ENCODE peak calls at places on chromosomes 4 and X, in seven cellular contexts. One of them, this sample, is unnamed.

GRCh38 chr4:8101213-8101781 is 57.3 kb downstream of the ABLIM2 start:
- DNase-seq in T-cell: no peak
- DNase-seq in T-helper 9 cell: no peak
- DNase-seq in epithelial cell of proximal tubule: peak; percentile 61
- DNase-seq in fibroblast of the conjunctiva: peak; percentile 12
- DNase-seq in activated naive CD8-positive, alpha-beta T cell treated with anti-CD3 and anti-CD28 coated beads, Interleukin-2, amount 50 U/mL, for 16 hours: no peak
- DNase-seq in AML-193: no peak
- DNase-seq in this sample: no peak

GRCh38 chr4:183262776-183263100 is 57.3 kb downstream of the CLDN22 start:
- DNase-seq in T-cell: no peak
- DNase-seq in epithelial cell of proximal tubule: no peak
- DNase-seq in activated naive CD8-positive, alpha-beta T cell treated with anti-CD3 and anti-CD28 coated beads, Interleukin-2, amount 50 U/mL, for 16 hours: no peak
- DNase-seq in fibroblast of the conjunctiva: no peak
- DNase-seq in AML-193: no peak
- DNase-seq in T-helper 9 cell: no peak
- DNase-seq in this sample: no peak

GRCh38 chrX:100207331-100208024 is 202.6 kb downstream of the PCDH19 start:
- DNase-seq in T-cell: no peak
- DNase-seq in AML-193: no peak
- DNase-seq in activated naive CD8-positive, alpha-beta T cell treated with anti-CD3 and anti-CD28 coated beads, Interleukin-2, amount 50 U/mL, for 16 hours: no peak
- DNase-seq in epithelial cell of proximal tubule: no peak
- DNase-seq in T-helper 9 cell: no peak
- DNase-seq in fibroblast of the conjunctiva: no peak
- DNase-seq in this sample: no peak

GRCh38 chr4:51845055-51845426 is 2.1 kb downstream of the DCUN1D4 start:
- DNase-seq in AML-193: no peak
- DNase-seq in epithelial cell of proximal tubule: no peak
- DNase-seq in fibroblast of the conjunctiva: no peak
- DNase-seq in T-cell: no peak
- DNase-seq in activated naive CD8-positive, alpha-beta T cell treated with anti-CD3 and anti-CD28 coated beads, Interleukin-2, amount 50 U/mL, for 16 hours: no peak
- DNase-seq in T-helper 9 cell: no peak
- DNase-seq in this sample: no peak

GRCh38 chr4:74365761-74366160 is 816 bp downstream of the EREG start:
- DNase-seq in T-helper 9 cell: no peak
- DNase-seq in T-cell: no peak
- DNase-seq in epithelial cell of proximal tubule: no peak
- DNase-seq in AML-193: no peak
- DNase-seq in activated naive CD8-positive, alpha-beta T cell treated with anti-CD3 and anti-CD28 coated beads, Interleukin-2, amount 50 U/mL, for 16 hours: no peak
- DNase-seq in fibroblast of the conjunctiva: peak; percentile 10
- DNase-seq in this sample: no peak

GRCh38 chrX:71515039-71515398 is 17.9 kb upstream of the OGT start:
- DNase-seq in activated naive CD8-positive, alpha-beta T cell treated with anti-CD3 and anti-CD28 coated beads, Interleukin-2, amount 50 U/mL, for 16 hours: no peak
- DNase-seq in fibroblast of the conjunctiva: peak; percentile 39
- DNase-seq in T-helper 9 cell: no peak
- DNase-seq in AML-193: no peak
- DNase-seq in epithelial cell of proximal tubule: no peak
- DNase-seq in T-cell: no peak
- DNase-seq in this sample: no peak

GRCh38 chr4:118280501-118281218 is 72.1 kb downstream of the PRSS12 start:
- DNase-seq in T-cell: peak; percentile 16
- DNase-seq in AML-193: peak; percentile 49
- DNase-seq in epithelial cell of proximal tubule: peak; percentile 54
- DNase-seq in fibroblast of the conjunctiva: peak; percentile 74
- DNase-seq in T-helper 9 cell: peak; percentile 9
- DNase-seq in activated naive CD8-positive, alpha-beta T cell treated with anti-CD3 and anti-CD28 coated beads, Interleukin-2, amount 50 U/mL, for 16 hours: no peak
- DNase-seq in this sample: peak; percentile 24

GRCh38 chrX:153902388-153902787 is 2.1 kb upstream of the AVPR2 start:
- DNase-seq in fibroblast of the conjunctiva: no peak
- DNase-seq in activated naive CD8-positive, alpha-beta T cell treated with anti-CD3 and anti-CD28 coated beads, Interleukin-2, amount 50 U/mL, for 16 hours: no peak
- DNase-seq in T-cell: no peak
- DNase-seq in AML-193: no peak
- DNase-seq in epithelial cell of proximal tubule: no peak
- DNase-seq in T-helper 9 cell: no peak
- DNase-seq in this sample: no peak

GRCh38 chr4:3124070-3124767 is 49.7 kb downstream of the HTT start:
- DNase-seq in T-cell: no peak
- DNase-seq in epithelial cell of proximal tubule: no peak
- DNase-seq in AML-193: no peak
- DNase-seq in fibroblast of the conjunctiva: no peak
- DNase-seq in activated naive CD8-positive, alpha-beta T cell treated with anti-CD3 and anti-CD28 coated beads, Interleukin-2, amount 50 U/mL, for 16 hours: no peak
- DNase-seq in T-helper 9 cell: no peak
- DNase-seq in this sample: no peak

GRCh38 chr4:19857405-19857804 is 394.3 kb upstream of the SLIT2 start:
- DNase-seq in fibroblast of the conjunctiva: no peak
- DNase-seq in T-cell: no peak
- DNase-seq in activated naive CD8-positive, alpha-beta T cell treated with anti-CD3 and anti-CD28 coated beads, Interleukin-2, amount 50 U/mL, for 16 hours: no peak
- DNase-seq in T-helper 9 cell: no peak
- DNase-seq in AML-193: no peak
- DNase-seq in epithelial cell of proximal tubule: no peak
- DNase-seq in this sample: no peak

This sample was measured in CD4-positive, alpha-beta T cell.